ENCODE peak calls at places on chromosomes 5 and 9, in ten cellular contexts. B is hippocampal formation, V is SW480, D is ACHN, U is mucosa of gallbladder, I is fibroblast of pulmonary artery, J is cardiac muscle cell, R is NCI-H1092, E is NCI-H774, H is ELR. K is an unnamed sample.
A peak's percentile ranks its signal among the peaks of the same experiment; 100 is the strongest.

GRCh38 chr9:137077010-137077747 is at the start of gene UAP1L1:
- DNase-seq in B (peak; percentile 52), V (peak; percentile 48), D (peak; percentile 39), U (peak; percentile 72), I (peak; percentile 58), J (peak; percentile 75), R (no peak), E (peak; percentile 54), H (peak; percentile 74), K (peak; percentile 61)

GRCh38 chr5:106959447-106959846 is 711.3 kb downstream of the EFNA5 start:
- DNase-seq in B (no peak), V (no peak), D (no peak), U (peak; percentile 37), I (no peak), J (no peak), R (no peak), E (no peak), H (peak; percentile 10), K (no peak)

GRCh38 chr9:102855646-102856045 is 139.5 kb upstream of the CYLC2 start:
- DNase-seq in B (no peak), V (no peak), D (no peak), U (no peak), I (peak; percentile 20), J (peak; percentile 45), R (no peak), E (no peak), H (peak; percentile 62), K (no peak)

GRCh38 chr5:6452622-6453504 is 4.2 kb downstream of the UBE2QL1 start:
- DNase-seq in B (no peak), V (no peak), D (no peak), U (no peak), I (no peak), J (no peak), R (no peak), E (no peak), H (no peak), K (no peak)

GRCh38 chr5:116229131-116229530 is 144.3 kb downstream of the COMMD10 start:
- DNase-seq in B (no peak), V (no peak), D (no peak), U (no peak), I (no peak), J (no peak), R (no peak), E (no peak), H (no peak), K (no peak)

GRCh38 chr5:173843800-173844199 is 44.3 kb upstream of the CPEB4 start:
- DNase-seq in B (no peak), V (no peak), D (no peak), U (no peak), I (no peak), J (no peak), R (no peak), E (no peak), H (no peak), K (no peak)

GRCh38 chr9:121200346-121200745 is 1.3 kb downstream of the RAB14 start:
- DNase-seq in B (no peak), V (no peak), D (no peak), U (no peak), I (no peak), J (no peak), R (no peak), E (no peak), H (peak; percentile 19), K (no peak)

GRCh38 chr5:72702881-72703434 is 113.5 kb upstream of the TNPO1 start:
- DNase-seq in B (no peak), V (no peak), D (no peak), U (no peak), I (no peak), J (no peak), R (no peak), E (no peak), H (no peak), K (no peak)

GRCh38 chr5:52665544-52665943 is 122.2 kb upstream of the ITGA1 start:
- DNase-seq in B (no peak), V (no peak), D (no peak), U (no peak), I (peak; percentile 29), J (no peak), R (no peak), E (no peak), H (no peak), K (no peak)

GRCh38 chr9:81492710-81493447 is 196.5 kb downstream of the TLE1 start:
- DNase-seq in B (no peak), V (peak; percentile 79), D (peak; percentile 64), U (no peak), I (peak; percentile 93), J (no peak), R (no peak), E (no peak), H (peak; percentile 96), K (peak; percentile 58)

GRCh38 chr9:77851862-77852602 is 179.6 kb downstream of the GNAQ start:
- DNase-seq in B (no peak), V (no peak), D (no peak), U (no peak), I (no peak), J (no peak), R (peak; percentile 24), E (no peak), H (no peak), K (no peak)

GRCh38 chr5:113345261-113345940 is 89.4 kb downstream of the TSSK1B start:
- DNase-seq in B (no peak), V (no peak), D (no peak), U (no peak), I (peak; percentile 80), J (no peak), R (no peak), E (no peak), H (peak; percentile 31), K (no peak)

GRCh38 chr5:72693001-72693442 is 123.4 kb upstream of the TNPO1 start:
- DNase-seq in B (no peak), V (no peak), D (no peak), U (no peak), I (peak; percentile 68), J (no peak), R (no peak), E (no peak), H (no peak), K (no peak)

GRCh38 chr9:127927457-127928231 is 2.9 kb downstream of the PIP5KL1 start:
- DNase-seq in B (no peak), V (no peak), D (no peak), U (peak; percentile 64), I (no peak), J (peak; percentile 21), R (no peak), E (peak; percentile 79), H (no peak), K (no peak)

GRCh38 chr5:11289733-11290132 is 528.7 kb upstream of the DAP start:
- DNase-seq in B (no peak), V (no peak), D (no peak), U (no peak), I (no peak), J (no peak), R (no peak), E (no peak), H (no peak), K (no peak)

GRCh38 chr5:181050016-181050415 is 9.9 kb downstream of the BTNL9 start:
- DNase-seq in B (no peak), V (no peak), D (no peak), U (no peak), I (no peak), J (no peak), R (no peak), E (no peak), H (no peak), K (no peak)

GRCh38 chr5:156706631-156707030 is 143.5 kb upstream of the PPP1R2B start:
- DNase-seq in B (no peak), V (no peak), D (no peak), U (no peak), I (no peak), J (no peak), R (no peak), E (no peak), H (no peak), K (no peak)

GRCh38 chr5:168477060-168477459 is 9.2 kb upstream of the RARS1 start:
- DNase-seq in B (no peak), V (peak; percentile 71), D (no peak), U (no peak), I (peak; percentile 88), J (no peak), R (no peak), E (no peak), H (no peak), K (no peak)

GRCh38 chr9:110919609-110920008 is 118.7 kb downstream of the LPAR1 start:
- DNase-seq in B (peak; percentile 13), V (no peak), D (peak; percentile 77), U (no peak), I (peak; percentile 85), J (no peak), R (no peak), E (no peak), H (peak; percentile 92), K (no peak)

GRCh38 chr5:82422751-82423181 is 144.6 kb upstream of the RPS23 start:
- DNase-seq in B (no peak), V (no peak), D (no peak), U (no peak), I (peak; percentile 58), J (no peak), R (no peak), E (no peak), H (no peak), K (no peak)

GRCh38 chr5:137619191-137619870 is 116.6 kb downstream of the KLHL3 start:
- DNase-seq in B (no peak), V (no peak), D (peak; percentile 2), U (peak; percentile 29), I (peak; percentile 94), J (no peak), R (no peak), E (no peak), H (peak; percentile 93), K (no peak)

GRCh38 chr5:10289353-10289752 is 18.3 kb downstream of the CMBL start:
- DNase-seq in B (no peak), V (no peak), D (no peak), U (no peak), I (no peak), J (no peak), R (peak; percentile 53), E (peak; percentile 46), H (no peak), K (no peak)

GRCh38 chr9:135077497-135078200 is 9.8 kb upstream of the OLFM1 start:
- DNase-seq in B (no peak), V (peak; percentile 44), D (peak; percentile 8), U (no peak), I (peak; percentile 13), J (peak; percentile 84), R (no peak), E (no peak), H (no peak), K (peak; percentile 74)

GRCh38 chr5:73836607-73837006 is 210.6 kb downstream of the ARHGEF28 start:
- DNase-seq in B (no peak), V (no peak), D (no peak), U (no peak), I (no peak), J (no peak), R (no peak), E (no peak), H (no peak), K (no peak)

GRCh38 chr5:172659570-172659908 is 18.5 kb downstream of the NEURL1B start:
- DNase-seq in B (no peak), V (no peak), D (no peak), U (no peak), I (no peak), J (no peak), R (no peak), E (no peak), H (no peak), K (no peak)

GRCh38 chr5:177397875-177398390 is 2.5 kb downstream of the PFN3 start:
- DNase-seq in B (no peak), V (no peak), D (no peak), U (no peak), I (no peak), J (no peak), R (no peak), E (no peak), H (no peak), K (no peak)

GRCh38 chr5:127684722-127685467 is 18.3 kb upstream of the CCDC192 start:
- DNase-seq in B (no peak), V (no peak), D (no peak), U (no peak), I (no peak), J (no peak), R (no peak), E (no peak), H (no peak), K (no peak)

GRCh38 chr5:82939326-82939725 is 137.9 kb downstream of the TMEM167A start:
- DNase-seq in B (no peak), V (no peak), D (no peak), U (no peak), I (no peak), J (no peak), R (no peak), E (no peak), H (no peak), K (no peak)

K was measured in HuH-7.5.